ENCODE peak calls at places on chromosomes 16 and 17, in ten cellular contexts. D, V, L, R, U, E, I, Y, N and B are unnamed samples.

GRCh38 chr17:46822388-46822921 is 4.0 kb upstream of the WNT3 start:
- DNase-seq in D (no peak), V (no peak), L (no peak), R (peak; percentile 49), U (no peak), E (no peak), I (no peak), Y (peak; percentile 43), N (peak; percentile 43), B (no peak)

GRCh38 chr16:85401917-85402766 is 211.0 kb upstream of the GSE1 start:
- DNase-seq in D (no peak), V (no peak), L (no peak), R (no peak), U (no peak), E (no peak), I (no peak), Y (no peak), N (peak; percentile 15), B (no peak)

GRCh38 chr16:85055503-85056210 is 28.1 kb downstream of the KIAA0513 start:
- DNase-seq in D (peak; percentile 5), V (no peak), L (peak; percentile 64), R (peak; percentile 75), U (peak; percentile 80), E (peak; percentile 17), I (peak; percentile 37), Y (peak; percentile 52), N (no peak), B (no peak)

GRCh38 chr16:75224683-75225082 is 5.9 kb downstream of the CTRB1 start:
- DNase-seq in D (no peak), V (no peak), L (no peak), R (no peak), U (no peak), E (no peak), I (no peak), Y (no peak), N (no peak), B (no peak)

GRCh38 chr17:65388911-65389310 is 172.5 kb downstream of the AXIN2 start:
- DNase-seq in D (peak; percentile 59), V (peak; percentile 45), L (no peak), R (no peak), U (no peak), E (no peak), I (no peak), Y (no peak), N (no peak), B (no peak)

GRCh38 chr16:59611556-59611955 is 877.4 kb upstream of the GOT2 start:
- DNase-seq in D (no peak), V (no peak), L (no peak), R (no peak), U (peak; percentile 61), E (no peak), I (no peak), Y (no peak), N (no peak), B (no peak)

GRCh38 chr17:35052240-35052608 is 11.3 kb downstream of the RFFL start:
- DNase-seq in D (no peak), V (peak; percentile 13), L (peak; percentile 49), R (no peak), U (peak; percentile 84), E (no peak), I (no peak), Y (no peak), N (no peak), B (no peak)

GRCh38 chr17:61451538-61452300 is 503 bp upstream of the TBX4 start:
- DNase-seq in D (no peak), V (no peak), L (no peak), R (no peak), U (no peak), E (no peak), I (no peak), Y (no peak), N (peak; percentile 55), B (no peak)

GRCh38 chr16:14172200-14172805 is 101.2 kb downstream of the MRTFB start:
- DNase-seq in D (peak; percentile 47), V (peak; percentile 74), L (peak; percentile 87), R (no peak), U (peak; percentile 47), E (peak; percentile 72), I (peak; percentile 46), Y (no peak), N (no peak), B (no peak)

GRCh38 chr17:7438050-7438614 is 1.2 kb upstream of the FGF11 start:
- DNase-seq in D (no peak), V (no peak), L (no peak), R (peak; percentile 29), U (no peak), E (peak; percentile 33), I (no peak), Y (peak; percentile 81), N (peak; percentile 57), B (no peak)

GRCh38 chr16:15552507-15552906 is 90.4 kb downstream of the MARF1 start:
- DNase-seq in D (no peak), V (no peak), L (no peak), R (no peak), U (no peak), E (no peak), I (no peak), Y (no peak), N (no peak), B (no peak)

GRCh38 chr17:28524476-28525415 is 18.6 kb downstream of the FOXN1 start:
- DNase-seq in D (peak; percentile 13), V (peak; percentile 31), L (peak; percentile 78), R (no peak), U (peak; percentile 74), E (peak; percentile 82), I (peak; percentile 83), Y (no peak), N (no peak), B (no peak)

GRCh38 chr16:69709456-69710084 is 16.8 kb downstream of the NQO1 start:
- DNase-seq in D (no peak), V (peak; percentile 25), L (peak; percentile 80), R (peak; percentile 78), U (peak; percentile 61), E (peak; percentile 70), I (peak; percentile 81), Y (no peak), N (no peak), B (no peak)

GRCh38 chr16:49856741-49857330 is 924 bp upstream of the ZNF423 start:
- DNase-seq in D (peak; percentile 28), V (no peak), L (peak; percentile 87), R (peak; percentile 20), U (peak; percentile 87), E (peak; percentile 11), I (peak; percentile 60), Y (peak; percentile 82), N (peak; percentile 91), B (peak; percentile 69)

GRCh38 chr16:9311303-9311954 is 220.0 kb downstream of the HAPSTR1 start:
- DNase-seq in D (no peak), V (no peak), L (no peak), R (no peak), U (no peak), E (peak; percentile 33), I (no peak), Y (no peak), N (peak; percentile 60), B (no peak)

GRCh38 chr16:9316615-9317014 is 225.2 kb downstream of the HAPSTR1 start:
- DNase-seq in D (no peak), V (no peak), L (no peak), R (no peak), U (no peak), E (no peak), I (no peak), Y (no peak), N (no peak), B (no peak)

GRCh38 chr16:9318764-9319163 is 227.3 kb downstream of the HAPSTR1 start:
- DNase-seq in D (no peak), V (no peak), L (no peak), R (peak; percentile 2), U (no peak), E (no peak), I (no peak), Y (no peak), N (no peak), B (no peak)

GRCh38 chr16:9316008-9316407 is 224.6 kb downstream of the HAPSTR1 start:
- DNase-seq in D (no peak), V (no peak), L (no peak), R (no peak), U (no peak), E (no peak), I (no peak), Y (no peak), N (no peak), B (no peak)
- TF ChIP-seq CTCF in D (no peak), V (no peak), L (no peak), R (no peak), U (no peak), E (no peak), I (no peak), Y (no peak), N (no peak), B (no peak)

DNA sequence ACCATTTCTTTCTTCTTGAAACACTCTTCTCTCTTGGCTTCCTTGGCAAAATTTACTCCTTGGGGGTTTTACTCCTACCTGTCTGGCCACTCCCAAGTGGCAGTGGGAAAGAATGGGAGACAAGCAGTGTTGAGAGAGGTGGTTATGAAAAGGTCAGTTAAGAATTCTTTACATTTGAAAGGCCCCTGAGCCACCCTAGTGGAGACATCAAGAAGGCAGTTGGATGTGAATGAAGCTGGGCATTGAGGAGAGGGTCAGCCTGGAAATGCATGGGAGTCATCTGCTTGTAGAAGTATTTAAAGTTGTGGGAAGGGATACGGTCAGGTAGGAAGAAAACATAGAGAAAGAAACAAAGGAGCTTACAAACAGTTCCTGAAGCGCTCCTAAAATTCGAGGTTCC is 42.3 kb upstream of the CCNF start:
- DNase-seq in D (no peak), V (no peak), L (peak; percentile 12), R (no peak), U (no peak), E (no peak), I (no peak), Y (no peak), N (no peak), B (no peak)
- TF ChIP-seq CTCF in D (peak; percentile 14), V (peak; percentile 22), L (peak; percentile 40), R (peak; percentile 46), U (peak; percentile 14), E (no peak), I (no peak), Y (no peak), N (no peak), B (peak; percentile 46)

GRCh38 chr17:79796570-79797491 is at the start of gene CBX8:
- DNase-seq in D (peak; percentile 96), V (peak; percentile 91), L (peak; percentile 99), R (peak; percentile 100), U (peak; percentile 98), E (peak; percentile 94), I (peak; percentile 99), Y (peak; percentile 100), N (peak; percentile 100), B (peak; percentile 100)
- TF ChIP-seq CTCF in D (peak; percentile 8), V (peak; percentile 14), L (no peak), R (no peak), U (no peak), E (peak; percentile 28), I (no peak), Y (peak; percentile 29), N (no peak), B (no peak)

DNA sequence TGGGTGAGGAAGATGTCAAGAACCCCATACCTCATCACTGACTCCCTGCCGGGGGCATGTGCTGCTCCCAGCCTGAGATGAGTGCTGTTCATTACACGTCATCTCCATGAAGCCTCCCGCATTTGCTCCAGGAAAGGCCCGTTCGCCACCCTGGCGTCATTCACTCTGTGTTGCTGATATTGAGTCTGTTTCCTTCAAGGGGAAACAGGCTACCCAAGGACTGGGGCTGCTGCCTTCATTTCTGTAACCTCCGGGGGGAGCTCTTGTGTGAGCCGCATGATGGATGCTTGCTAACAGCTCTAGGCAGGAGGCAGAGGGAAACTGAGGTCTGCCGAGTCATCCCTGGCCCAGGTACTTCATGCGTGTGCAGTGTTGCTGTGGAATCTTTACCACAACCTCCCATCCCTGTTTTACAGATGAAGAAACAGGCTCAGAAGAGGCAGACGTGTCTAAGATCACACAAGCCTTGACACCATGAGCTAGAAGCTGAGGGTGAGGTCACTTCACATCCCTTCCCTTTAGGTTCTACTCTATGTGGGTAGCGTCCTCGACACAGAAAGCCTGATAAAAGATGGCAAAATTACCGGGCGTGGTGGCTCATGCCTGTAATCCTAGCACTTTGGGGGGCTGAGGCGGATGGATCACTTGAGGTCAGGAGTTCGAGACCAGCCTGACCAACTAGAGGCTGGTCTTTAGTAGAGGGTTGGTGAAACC is 3.5 kb upstream of the ARMC5 start:
- DNase-seq in D (no peak), V (no peak), L (no peak), R (peak; percentile 61), U (no peak), E (no peak), I (no peak), Y (no peak), N (no peak), B (no peak)
- TF ChIP-seq CTCF in D (no peak), V (peak; percentile 44), L (peak; percentile 15), R (peak; percentile 83), U (peak; percentile 26), E (peak; percentile 37), I (no peak), Y (peak; percentile 27), N (peak; percentile 20), B (peak; percentile 36)